ENCODE peak calls at places on chromosomes 5 and 9, in four cellular contexts. L, F, O and T are unnamed samples.

GRCh38 chr5:132099905-132100304 is 26.3 kb downstream of the CSF2 start:
- DNase-seq in L (no peak), F (no peak), O (no peak), T (no peak)

GRCh38 chr9:111959468-111959941 is 62.9 kb downstream of the UGCG start:
- DNase-seq in L (no peak), F (peak), O (peak), T (peak)

GRCh38 chr5:132259061-132259851 is 1.8 kb downstream of the PDLIM4 start:
- DNase-seq in L (no peak), F (no peak), O (peak), T (no peak)

GRCh38 chr9:85248514-85249312 is 493.0 kb downstream of the AGTPBP1 start:
- DNase-seq in L (no peak), F (no peak), O (no peak), T (no peak)

GRCh38 chr5:180283026-180283615 is 8.8 kb downstream of the MAPK9 start:
- DNase-seq in L (no peak), F (no peak), O (no peak), T (no peak)

GRCh38 chr5:175778951-175779475 is 92.4 kb upstream of the CPLX2 start:
- DNase-seq in L (no peak), F (peak), O (no peak), T (peak)

GRCh38 chr9:115285806-115286205 is 167.8 kb upstream of the TNC start:
- DNase-seq in L (no peak), F (no peak), O (no peak), T (no peak)

GRCh38 chr9:129125478-129125877 is 14.3 kb downstream of the PTPA start:
- DNase-seq in L (no peak), F (no peak), O (no peak), T (peak)

GRCh38 chr9:111356567-111357244 is 26.7 kb upstream of the OR2K2 start:
- DNase-seq in L (no peak), F (no peak), O (peak), T (peak)

GRCh38 chr5:122831984-122832383 is 13.4 kb upstream of the SNX24 start:
- DNase-seq in L (no peak), F (no peak), O (no peak), T (no peak)

GRCh38 chr9:110606179-110606578 is 26.6 kb upstream of the SVEP1 start:
- DNase-seq in L (no peak), F (no peak), O (no peak), T (no peak)

GRCh38 chr5:178338750-178339144 is 106.1 kb upstream of the PHYKPL start:
- DNase-seq in L (no peak), F (no peak), O (no peak), T (no peak)

GRCh38 chr5:80736730-80737129 is 81.9 kb upstream of the DHFR start:
- DNase-seq in L (no peak), F (no peak), O (no peak), T (peak)

GRCh38 chr9:108039012-108039411 is 549.4 kb upstream of the KLF4 start:
- DNase-seq in L (no peak), F (no peak), O (no peak), T (no peak)

GRCh38 chr5:43685271-43685950 is 82.4 kb downstream of the NNT start:
- DNase-seq in L (no peak), F (no peak), O (no peak), T (no peak)

GRCh38 chr5:150565868-150566267 is 57.9 kb downstream of the NDST1 start:
- DNase-seq in L (no peak), F (no peak), O (no peak), T (no peak)

GRCh38 chr9:126296687-126297086 is 29.9 kb upstream of the MVB12B start:
- DNase-seq in L (no peak), F (no peak), O (no peak), T (no peak)
- TF ChIP-seq RNF2 in L (no peak), F (no peak), O (no peak), T (no peak)

DNA sequence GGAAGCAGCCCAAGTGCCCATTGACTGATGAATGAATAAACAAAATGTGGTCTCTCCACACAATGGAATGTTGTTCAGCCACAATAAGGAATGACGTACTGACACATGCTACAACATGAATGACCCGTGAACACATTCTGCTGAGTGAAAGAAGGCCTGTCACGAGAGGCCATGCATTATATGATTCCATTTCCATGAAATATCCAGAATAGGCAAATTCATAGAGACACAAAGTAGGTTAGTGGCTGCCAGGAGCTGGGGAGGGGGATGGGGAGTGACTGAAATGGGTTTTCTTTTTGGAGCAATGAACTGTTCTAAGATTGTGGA is 41.4 kb downstream of the BICD2 start:
- DNase-seq in L (no peak), F (no peak), O (no peak), T (no peak)
- TF ChIP-seq RNF2 in L (no peak), F (no peak), O (no peak), T (no peak)

GRCh38 chr9:114282507-114282906 is 40.4 kb upstream of the ORM1 start:
- DNase-seq in L (no peak), F (no peak), O (no peak), T (no peak)

GRCh38 chr9:114282104-114282485 is 40.8 kb upstream of the ORM1 start:
- DNase-seq in L (no peak), F (no peak), O (no peak), T (no peak)

GRCh38 chr9:114283551-114284111 is 39.3 kb upstream of the ORM1 start:
- DNase-seq in L (no peak), F (no peak), O (no peak), T (no peak)

GRCh38 chr9:114281421-114282103 is 41.3 kb upstream of the ORM1 start:
- DNase-seq in L (no peak), F (no peak), O (no peak), T (no peak)

DNA sequence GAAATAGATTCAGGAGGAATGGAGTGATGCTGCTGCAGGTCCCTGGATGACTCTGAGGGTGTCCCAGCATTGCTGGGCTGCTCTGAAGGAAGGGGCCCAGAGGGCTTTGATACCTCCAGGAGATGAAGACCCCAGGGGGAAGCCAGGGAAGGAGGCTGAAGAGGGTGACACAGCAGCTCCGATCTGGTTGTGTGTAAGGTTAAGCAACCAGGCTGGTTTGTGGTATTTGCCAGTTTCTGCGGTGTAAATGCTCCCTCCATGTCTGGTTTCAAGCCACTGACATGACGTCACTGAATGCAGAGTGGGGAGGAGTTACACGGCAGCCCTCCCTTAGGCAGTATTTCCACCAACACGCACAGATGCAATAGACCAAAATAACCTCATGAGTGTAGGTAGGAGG is 40.0 kb upstream of the ORM1 start:
- DNase-seq in L (no peak), F (no peak), O (no peak), T (peak)
- TF ChIP-seq RNF2 in L (no peak), F (no peak), O (no peak), T (no peak)

DNA sequence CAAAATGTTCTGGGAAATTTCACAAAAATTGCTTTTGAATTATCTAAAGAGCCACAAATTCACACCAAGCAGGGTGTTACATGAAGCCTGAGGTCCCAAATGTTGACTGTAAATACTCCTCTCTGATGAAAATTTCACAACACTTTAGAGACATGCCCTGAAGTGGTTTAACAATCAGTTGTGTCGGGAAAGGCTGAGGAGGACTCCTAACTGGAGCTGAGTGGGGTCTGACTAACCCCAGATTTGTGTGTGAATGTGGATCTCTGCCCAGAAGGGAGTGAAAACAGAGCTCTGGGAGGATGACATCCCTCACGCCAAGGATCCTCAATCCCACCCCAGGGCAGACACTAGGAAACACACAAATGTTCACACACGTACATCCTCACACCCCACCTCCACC is 31.0 kb upstream of the GRXCR2 start:
- DNase-seq in L (no peak), F (no peak), O (no peak), T (no peak)
- TF ChIP-seq RNF2 in L (no peak), F (no peak), O (no peak), T (no peak)

GRCh38 chr5:6720561-6720921 is 7.3 kb downstream of the TENT4A start:
- DNase-seq in L (no peak), F (no peak), O (no peak), T (no peak)

GRCh38 chr5:6723122-6723885 is 10.1 kb downstream of the TENT4A start:
- DNase-seq in L (no peak), F (no peak), O (no peak), T (no peak)

GRCh38 chr5:6723901-6724300 is 10.7 kb downstream of the TENT4A start:
- DNase-seq in L (no peak), F (no peak), O (no peak), T (no peak)

GRCh38 chr5:6721442-6721841 is 8.2 kb downstream of the TENT4A start:
- DNase-seq in L (no peak), F (no peak), O (peak), T (no peak)

DNA sequence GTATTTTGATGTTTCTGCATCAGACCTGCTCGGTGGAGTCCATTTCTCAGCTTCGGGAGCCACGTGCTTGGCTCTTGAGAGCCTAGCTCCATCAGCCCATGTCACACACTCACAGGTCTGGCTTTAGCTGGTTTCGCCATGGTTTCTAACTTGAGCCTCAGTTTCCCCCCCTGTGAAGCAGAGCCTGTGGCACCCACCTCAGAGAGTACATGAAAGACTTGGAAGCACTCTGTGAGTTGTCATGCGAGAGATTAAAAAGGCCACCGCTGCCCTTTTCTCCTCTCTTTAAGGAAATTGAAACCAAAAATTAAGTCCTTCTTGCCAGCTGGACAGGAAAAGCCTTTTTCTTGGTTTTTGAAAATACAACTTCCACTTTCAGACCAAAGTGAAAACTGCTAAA is 8.8 kb downstream of the TENT4A start:
- DNase-seq in L (no peak), F (no peak), O (no peak), T (no peak)
- TF ChIP-seq RNF2 in L (no peak), F (no peak), O (no peak), T (no peak)

DNA sequence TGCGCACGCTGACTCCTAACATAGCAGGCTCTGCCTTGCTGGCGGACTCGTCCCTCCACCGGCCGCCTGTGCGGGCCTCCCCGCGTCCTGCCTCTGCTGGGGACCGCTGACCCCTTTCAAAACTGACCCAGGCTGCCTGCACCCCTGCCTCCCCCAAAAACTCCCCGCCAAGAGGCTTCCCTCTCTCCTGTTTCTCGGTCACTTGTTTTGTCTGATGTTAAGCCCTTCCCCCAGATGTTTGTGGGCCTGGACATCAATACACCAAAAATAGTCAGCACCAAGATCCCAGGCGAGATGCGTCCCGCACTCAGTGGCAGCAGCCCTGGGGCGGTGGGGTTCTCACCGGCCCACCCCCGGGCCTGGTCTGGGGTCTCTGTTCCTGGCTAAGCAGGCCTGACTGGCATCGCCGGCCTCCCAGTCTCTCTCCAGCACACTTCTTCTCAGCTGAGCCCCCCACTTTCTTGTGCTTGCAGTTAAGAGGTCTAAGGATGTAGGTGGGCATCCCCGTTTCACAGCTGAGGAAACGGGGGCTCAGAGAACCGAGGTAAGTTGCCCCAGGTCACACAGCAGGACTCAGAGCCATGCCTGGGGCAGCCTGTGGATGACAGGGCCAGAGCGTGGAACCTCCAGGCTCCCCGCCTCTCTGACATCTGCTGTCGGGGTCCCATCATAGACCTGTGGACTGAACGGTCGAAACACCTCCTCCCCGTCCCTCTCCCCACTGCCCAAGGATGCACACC is 17.0 kb downstream of the FIBCD1 start:
- DNase-seq in L (no peak), F (no peak), O (no peak), T (no peak)
- TF ChIP-seq RNF2 in L (no peak), F (no peak), O (no peak), T (no peak)